ENCODE peak calls at places on chromosome 4, in eight cellular contexts. Q is suprapubic skin, L is uterus, P is GM12878, W is H1, E is Peyer's patch, O is tibial nerve, A is heart left ventricle. U is an unnamed sample.

GRCh38 chr4:3267576-3268394 is 18.8 kb downstream of the MSANTD1 start:
- DNase-seq in Q (no peak), L (no peak), P (no peak), W (no peak), E (no peak), O (no peak), A (no peak), U (no peak)

GRCh38 chr4:124839786-124840390 is 127.4 kb upstream of the ANKRD50 start:
- DNase-seq in Q (no peak), L (no peak), P (no peak), W (no peak), E (no peak), O (no peak), A (no peak), U (no peak)

GRCh38 chr4:76572224-76572623 is 137.2 kb downstream of the SHROOM3 start:
- DNase-seq in Q (no peak), L (no peak), P (no peak), W (no peak), E (no peak), O (no peak), A (no peak), U (no peak)

GRCh38 chr4:165208322-165208652 is 926 bp downstream of the KLHL2 start:
- DNase-seq in Q (no peak), L (no peak), P (no peak), W (no peak), E (no peak), O (no peak), A (no peak), U (no peak)

GRCh38 chr4:124515591-124515990 is 196.9 kb downstream of the ANKRD50 start:
- DNase-seq in Q (no peak), L (no peak), P (no peak), W (no peak), E (no peak), O (no peak), A (no peak), U (no peak)

GRCh38 chr4:7210818-7211217 is 18.5 kb downstream of the SORCS2 start:
- DNase-seq in Q (no peak), L (peak), P (no peak), W (no peak), E (no peak), O (no peak), A (peak), U (peak)

GRCh38 chr4:168486961-168487820 is 6.9 kb upstream of the DDX60L start:
- DNase-seq in Q (no peak), L (no peak), P (no peak), W (no peak), E (no peak), O (no peak), A (no peak), U (peak)

GRCh38 chr4:143407475-143407874 is 70.8 kb downstream of the GAB1 start:
- DNase-seq in Q (no peak), L (no peak), P (no peak), W (no peak), E (no peak), O (no peak), A (no peak), U (no peak)

GRCh38 chr4:157405070-157405469 is 184.5 kb downstream of the GRIA2 start:
- DNase-seq in Q (no peak), L (no peak), P (no peak), W (no peak), E (no peak), O (no peak), A (no peak), U (no peak)

GRCh38 chr4:3783691-3784306 is 17.6 kb downstream of the ADRA2C start:
- DNase-seq in Q (no peak), L (no peak), P (no peak), W (no peak), E (no peak), O (no peak), A (no peak), U (no peak)

GRCh38 chr4:139223682-139224317 is 46.8 kb upstream of the ELF2 start:
- DNase-seq in Q (no peak), L (peak), P (no peak), W (no peak), E (no peak), O (no peak), A (peak), U (no peak)

GRCh38 chr4:173362666-173363065 is 8.1 kb upstream of the SAP30 start:
- DNase-seq in Q (no peak), L (no peak), P (no peak), W (no peak), E (no peak), O (no peak), A (no peak), U (no peak)

GRCh38 chr4:124414641-124415040 is 297.9 kb downstream of the ANKRD50 start:
- DNase-seq in Q (no peak), L (no peak), P (no peak), W (no peak), E (no peak), O (no peak), A (no peak), U (no peak)

GRCh38 chr4:53595823-53596222 is 4.5 kb upstream of the LNX1 start:
- DNase-seq in Q (no peak), L (no peak), P (no peak), W (no peak), E (no peak), O (no peak), A (no peak), U (no peak)

DNA sequence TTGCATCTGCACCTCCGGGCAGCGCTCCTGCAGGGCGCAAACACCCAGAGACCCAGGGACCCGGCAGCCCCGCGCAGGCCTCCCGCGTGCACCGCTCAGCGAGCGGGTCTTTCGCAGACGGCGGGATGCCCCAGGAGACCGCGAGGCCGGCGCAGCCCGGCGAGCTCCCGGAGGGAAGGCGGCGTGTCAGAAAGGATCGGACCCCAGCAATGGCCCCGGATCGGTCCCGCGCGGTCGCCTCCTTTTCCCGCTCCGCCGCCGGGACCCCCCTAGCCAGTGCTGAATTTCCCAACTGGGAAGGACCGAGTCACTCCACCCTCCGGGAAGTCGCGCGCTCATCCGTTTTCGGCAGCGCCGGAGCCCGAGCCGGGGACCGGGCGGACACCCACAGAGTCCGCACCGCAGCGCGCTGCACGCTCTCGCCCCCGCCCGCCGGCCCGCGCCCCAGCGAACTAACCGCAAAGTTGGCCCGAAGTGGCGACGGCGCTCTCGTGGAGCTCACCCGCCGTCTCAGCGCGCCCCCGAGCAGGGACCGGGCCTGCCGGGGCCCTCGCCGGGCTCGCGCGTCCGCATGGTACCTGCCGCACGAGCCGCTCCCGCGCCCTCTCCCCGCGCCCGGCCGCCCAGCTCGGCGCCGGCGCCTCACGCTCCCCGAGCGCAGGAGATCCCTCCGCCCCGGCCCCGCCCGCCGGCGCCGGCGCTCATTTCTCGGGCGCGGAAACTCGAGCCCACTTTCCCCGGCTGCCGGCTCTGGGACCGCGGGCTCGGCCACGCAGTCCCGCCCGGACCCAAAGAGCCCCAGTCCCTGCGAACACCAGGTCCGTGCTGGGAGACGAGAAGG is at the start of gene FAT1:
- DNase-seq in Q (peak), L (peak), P (no peak), W (no peak), E (no peak), O (peak), A (peak), U (peak)
- TF ChIP-seq POLR2A in Q (no peak), L (peak), P (no peak), W (peak), E (peak), O (peak), A (no peak), U (peak)

GRCh38 chr4:119540249-119540648 is 88.4 kb downstream of the PDE5A start:
- DNase-seq in Q (no peak), L (no peak), P (no peak), W (no peak), E (no peak), O (no peak), A (no peak), U (no peak)
- TF ChIP-seq POLR2A in Q (no peak), L (no peak), P (no peak), W (no peak), E (no peak), O (no peak), A (no peak), U (no peak)

GRCh38 chr4:144709159-144709558 is 63.2 kb downstream of the HHIP start:
- DNase-seq in Q (no peak), L (no peak), P (no peak), W (no peak), E (no peak), O (no peak), A (peak), U (peak)
- TF ChIP-seq POLR2A in Q (no peak), L (no peak), P (no peak), W (no peak), E (no peak), O (no peak), A (no peak), U (no peak)

GRCh38 chr4:34105311-34105710 is 2139.0 kb downstream of the ARAP2 start:
- DNase-seq in Q (no peak), L (no peak), P (no peak), W (no peak), E (no peak), O (no peak), A (no peak), U (no peak)
- TF ChIP-seq POLR2A in Q (no peak), L (no peak), P (no peak), W (no peak), E (no peak), O (no peak), A (no peak), U (no peak)

DNA sequence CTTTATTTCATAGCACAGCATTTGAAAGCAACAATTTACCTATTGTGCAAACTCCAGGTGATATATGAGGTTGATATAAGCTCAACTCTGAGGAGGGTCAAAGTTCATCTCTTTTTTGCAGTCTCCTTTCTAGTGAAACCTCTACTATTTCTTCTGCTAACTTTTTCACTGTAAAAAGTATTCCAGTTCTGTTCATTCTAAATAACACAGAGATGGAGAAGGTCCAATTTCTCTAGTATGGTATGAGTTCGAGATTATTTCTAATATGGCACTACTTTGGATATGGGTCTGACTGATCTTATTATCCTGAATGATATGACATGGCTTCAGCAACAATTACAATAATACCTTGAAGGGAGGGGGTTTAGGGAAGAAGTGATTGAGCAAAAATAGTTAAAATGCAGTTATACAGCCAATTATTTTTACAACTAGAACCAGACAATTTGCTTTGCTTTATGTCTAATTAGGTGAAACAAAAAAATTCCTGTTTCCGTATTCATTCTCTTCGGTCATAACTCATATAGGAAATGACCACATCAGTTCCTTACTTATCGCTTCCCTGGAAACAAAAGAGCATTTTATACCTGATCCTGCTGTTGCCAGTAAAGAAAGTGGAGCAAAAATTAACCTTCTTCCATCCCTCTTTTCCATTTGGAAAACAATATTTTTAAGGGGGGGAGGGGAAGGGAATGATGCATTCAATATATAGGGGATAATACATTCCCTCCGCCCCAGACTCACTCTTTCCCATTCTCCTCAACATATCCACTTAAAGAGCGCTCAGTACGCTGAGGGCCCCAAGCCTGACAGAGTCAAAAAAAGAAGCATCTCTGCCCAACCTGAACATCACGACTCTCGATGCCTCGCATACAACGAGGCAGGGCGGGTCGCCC is 1.0 kb downstream of the TBC1D9 start:
- DNase-seq in Q (no peak), L (no peak), P (no peak), W (no peak), E (no peak), O (no peak), A (no peak), U (no peak)
- TF ChIP-seq POLR2A in Q (no peak), L (no peak), P (no peak), W (no peak), E (no peak), O (no peak), A (no peak), U (no peak)

DNA sequence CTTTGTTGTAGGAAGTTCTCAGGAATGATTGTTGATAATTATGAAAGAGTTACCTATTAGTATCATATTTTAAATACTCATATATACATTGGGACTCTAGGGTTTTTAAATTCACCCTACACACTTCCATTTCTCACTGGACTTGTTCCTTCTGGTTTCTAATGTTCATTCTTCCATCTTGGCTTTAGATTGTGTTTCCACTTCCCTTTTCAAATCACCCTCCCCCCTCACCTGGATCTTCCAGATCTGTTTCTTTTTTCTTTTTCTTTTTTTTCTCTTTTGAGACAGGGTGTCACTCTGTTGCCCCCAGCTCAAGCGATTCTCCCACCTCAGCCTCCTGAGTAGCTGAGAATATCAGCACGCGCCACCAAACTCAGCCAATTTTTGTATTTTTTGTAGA is 6.7 kb upstream of the KIT start:
- DNase-seq in Q (no peak), L (no peak), P (no peak), W (no peak), E (no peak), O (no peak), A (no peak), U (no peak)
- TF ChIP-seq POLR2A in Q (no peak), L (no peak), P (no peak), W (no peak), E (no peak), O (no peak), A (no peak), U (no peak)

GRCh38 chr4:122700178-122700725 is 32.3 kb upstream of the BBS12 start:
- DNase-seq in Q (no peak), L (peak), P (no peak), W (no peak), E (no peak), O (no peak), A (peak), U (no peak)
- TF ChIP-seq POLR2A in Q (no peak), L (no peak), P (no peak), W (no peak), E (no peak), O (no peak), A (peak), U (no peak)

GRCh38 chr4:517061-517805 is 18.2 kb downstream of the PIGG start:
- DNase-seq in Q (no peak), L (no peak), P (no peak), W (no peak), E (no peak), O (no peak), A (no peak), U (no peak)
- TF ChIP-seq POLR2A in Q (no peak), L (no peak), P (peak), W (no peak), E (no peak), O (no peak), A (no peak), U (no peak)

U was measured in H54.